ENCODE peak calls at places on chromosomes 7 and 10, in eight cellular contexts. C is uterus, F is kidney, D is ovary, R is natural killer cell, Z is epithelial cell of esophagus, T is pancreas, Q is astrocyte of the spinal cord. V is an unnamed sample.

GRCh38 chr10:62225362-62225761 is 43.3 kb downstream of the RTKN2 start:
- DNase-seq in C (no peak), F (no peak), D (no peak), R (no peak), Z (no peak), T (no peak), Q (no peak), V (no peak)

GRCh38 chr7:25427721-25428120 is 199.4 kb upstream of the NPVF start:
- DNase-seq in C (no peak), F (no peak), D (no peak), R (no peak), Z (no peak), T (no peak), Q (no peak), V (no peak)

GRCh38 chr10:91590904-91591791 is 41.7 kb downstream of the PPP1R3C start:
- DNase-seq in C (peak), F (peak), D (peak), R (no peak), Z (peak), T (peak), Q (peak), V (no peak)

GRCh38 chr7:73971701-73972341 is 56.2 kb upstream of the ELN start:
- DNase-seq in C (no peak), F (peak), D (no peak), R (peak), Z (peak), T (no peak), Q (no peak), V (no peak)

GRCh38 chr7:108299251-108300014 is 156.8 kb downstream of the NRCAM start:
- DNase-seq in C (no peak), F (no peak), D (no peak), R (no peak), Z (no peak), T (no peak), Q (peak), V (no peak)

GRCh38 chr10:10901906-10902305 is 115.8 kb upstream of the CELF2 start:
- DNase-seq in C (no peak), F (no peak), D (no peak), R (no peak), Z (no peak), T (no peak), Q (no peak), V (no peak)

GRCh38 chr7:25862254-25862992 is 289.6 kb upstream of the NFE2L3 start:
- DNase-seq in C (peak), F (peak), D (peak), R (peak), Z (peak), T (peak), Q (peak), V (peak)

GRCh38 chr7:45881280-45881758 is 7.0 kb upstream of the IGFBP1 start:
- DNase-seq in C (no peak), F (no peak), D (no peak), R (no peak), Z (no peak), T (no peak), Q (no peak), V (no peak)

GRCh38 chr7:91941450-91941849 is 788 bp downstream of the AKAP9 start:
- DNase-seq in C (no peak), F (no peak), D (peak), R (peak), Z (peak), T (peak), Q (peak), V (no peak)

GRCh38 chr7:3426064-3426463 is 125.0 kb downstream of the SDK1 start:
- DNase-seq in C (no peak), F (no peak), D (no peak), R (no peak), Z (no peak), T (no peak), Q (no peak), V (no peak)

GRCh38 chr7:99707096-99707495 is 27.3 kb upstream of the CYP3A5 start:
- DNase-seq in C (no peak), F (no peak), D (no peak), R (no peak), Z (peak), T (no peak), Q (peak), V (no peak)

GRCh38 chr7:1317654-1318450 is 85.2 kb downstream of the UNCX start:
- DNase-seq in C (no peak), F (peak), D (no peak), R (no peak), Z (no peak), T (no peak), Q (no peak), V (no peak)

GRCh38 chr7:158865462-158865922 is 9.1 kb downstream of the DYNC2I1 start:
- DNase-seq in C (no peak), F (no peak), D (no peak), R (no peak), Z (no peak), T (no peak), Q (no peak), V (no peak)

GRCh38 chr7:4052126-4052525 is 630.0 kb upstream of the FOXK1 start:
- DNase-seq in C (no peak), F (no peak), D (no peak), R (no peak), Z (no peak), T (no peak), Q (no peak), V (no peak)

GRCh38 chr10:2037966-2038493 is 300.7 kb upstream of the ADARB2 start:
- DNase-seq in C (no peak), F (no peak), D (no peak), R (no peak), Z (no peak), T (no peak), Q (no peak), V (no peak)

GRCh38 chr10:51159841-51160240 is 85.6 kb downstream of the PRKG1 start:
- DNase-seq in C (no peak), F (no peak), D (no peak), R (no peak), Z (no peak), T (no peak), Q (no peak), V (no peak)

GRCh38 chr10:101071266-101071884 is 9.6 kb downstream of the KAZALD1 start:
- DNase-seq in C (no peak), F (no peak), D (no peak), R (no peak), Z (peak), T (no peak), Q (no peak), V (no peak)

GRCh38 chr10:90965720-90966119 is 44.8 kb upstream of the ANKRD1 start:
- DNase-seq in C (no peak), F (no peak), D (no peak), R (no peak), Z (no peak), T (no peak), Q (no peak), V (no peak)

GRCh38 chr10:61890430-61890829 is 11.1 kb upstream of the ARID5B start:
- DNase-seq in C (no peak), F (no peak), D (no peak), R (no peak), Z (no peak), T (no peak), Q (no peak), V (no peak)

GRCh38 chr7:125255793-125256192 is 326.2 kb upstream of the POT1 start:
- DNase-seq in C (no peak), F (no peak), D (no peak), R (no peak), Z (peak), T (no peak), Q (no peak), V (no peak)

GRCh38 chr10:32070645-32071044 is 14.4 kb upstream of the KIF5B start:
- DNase-seq in C (no peak), F (no peak), D (no peak), R (no peak), Z (peak), T (no peak), Q (no peak), V (no peak)

GRCh38 chr10:78980815-78981214 is 88.0 kb upstream of the ZMIZ1 start:
- DNase-seq in C (no peak), F (no peak), D (no peak), R (no peak), Z (peak), T (no peak), Q (no peak), V (no peak)

GRCh38 chr10:22251751-22252285 is 34.0 kb upstream of the EBLN1 start:
- DNase-seq in C (peak), F (peak), D (peak), R (peak), Z (peak), T (peak), Q (peak), V (peak)

GRCh38 chr10:100340948-100341847 is 5.8 kb upstream of the SCD start:
- DNase-seq in C (no peak), F (no peak), D (no peak), R (no peak), Z (no peak), T (no peak), Q (peak), V (no peak)

GRCh38 chr7:76430211-76430610 is 5.5 kb downstream of the ZP3 start:
- DNase-seq in C (no peak), F (peak), D (no peak), R (no peak), Z (no peak), T (no peak), Q (no peak), V (no peak)

GRCh38 chr10:37146443-37146842 is 21.0 kb downstream of the ANKRD30A start:
- DNase-seq in C (no peak), F (no peak), D (no peak), R (no peak), Z (no peak), T (no peak), Q (no peak), V (no peak)

GRCh38 chr7:73893342-73894101 is 32.6 kb downstream of the TMEM270 start:
- DNase-seq in C (peak), F (peak), D (no peak), R (no peak), Z (no peak), T (peak), Q (peak), V (no peak)

GRCh38 chr7:35405461-35405860 is 151.6 kb upstream of the TBX20 start:
- DNase-seq in C (no peak), F (no peak), D (no peak), R (no peak), Z (no peak), T (no peak), Q (no peak), V (no peak)

GRCh38 chr7:130996205-130996840 is 262.3 kb upstream of the KLF14 start:
- DNase-seq in C (no peak), F (no peak), D (no peak), R (no peak), Z (no peak), T (no peak), Q (no peak), V (no peak)

DNA sequence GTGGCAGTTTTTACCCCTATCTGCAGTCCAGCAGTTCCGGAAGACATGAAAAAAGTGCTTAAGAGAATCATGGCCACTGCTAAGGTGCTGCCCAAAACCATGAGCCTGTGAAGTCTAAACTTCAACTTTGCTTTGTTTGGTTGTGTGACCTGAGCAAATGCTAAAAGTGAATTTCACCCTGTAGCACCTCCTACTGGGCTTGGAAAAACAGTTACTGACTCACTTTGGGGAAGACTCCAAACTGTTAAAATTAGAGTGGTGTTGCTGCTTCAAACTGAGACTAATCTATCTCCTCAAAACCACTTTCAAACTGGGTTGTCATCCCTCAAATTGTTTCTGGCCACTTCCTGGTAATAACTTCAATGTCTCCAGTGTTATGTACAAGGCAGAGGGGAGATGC is 21.3 kb downstream of the MKX start:
- DNase-seq in C (no peak), F (no peak), D (no peak), R (no peak), Z (peak), T (no peak), Q (no peak), V (no peak)
- TF ChIP-seq CTCF in C (no peak), F (no peak), D (no peak), R (no peak), Z (peak), T (no peak), Q (peak), V (no peak)

GRCh38 chr10:68560916-68561691 is 967 bp downstream of the TET1 start:
- DNase-seq in C (peak), F (peak), D (peak), R (no peak), Z (peak), T (peak), Q (peak), V (peak)
- TF ChIP-seq CTCF in C (no peak), F (no peak), D (no peak), R (no peak), Z (no peak), T (no peak), Q (no peak), V (no peak)

GRCh38 chr7:30160329-30160728 is 25.5 kb downstream of the MTURN start:
- DNase-seq in C (no peak), F (no peak), D (no peak), R (no peak), Z (no peak), T (no peak), Q (no peak), V (no peak)

GRCh38 chr7:30157217-30157616 is 22.4 kb downstream of the MTURN start:
- DNase-seq in C (no peak), F (no peak), D (no peak), R (no peak), Z (no peak), T (no peak), Q (no peak), V (no peak)

GRCh38 chr7:30159153-30159552 is 24.4 kb downstream of the MTURN start:
- DNase-seq in C (no peak), F (no peak), D (no peak), R (no peak), Z (peak), T (no peak), Q (no peak), V (no peak)

GRCh38 chr7:30162133-30162532 is 27.3 kb downstream of the MTURN start:
- DNase-seq in C (no peak), F (no peak), D (no peak), R (no peak), Z (no peak), T (no peak), Q (no peak), V (no peak)

DNA sequence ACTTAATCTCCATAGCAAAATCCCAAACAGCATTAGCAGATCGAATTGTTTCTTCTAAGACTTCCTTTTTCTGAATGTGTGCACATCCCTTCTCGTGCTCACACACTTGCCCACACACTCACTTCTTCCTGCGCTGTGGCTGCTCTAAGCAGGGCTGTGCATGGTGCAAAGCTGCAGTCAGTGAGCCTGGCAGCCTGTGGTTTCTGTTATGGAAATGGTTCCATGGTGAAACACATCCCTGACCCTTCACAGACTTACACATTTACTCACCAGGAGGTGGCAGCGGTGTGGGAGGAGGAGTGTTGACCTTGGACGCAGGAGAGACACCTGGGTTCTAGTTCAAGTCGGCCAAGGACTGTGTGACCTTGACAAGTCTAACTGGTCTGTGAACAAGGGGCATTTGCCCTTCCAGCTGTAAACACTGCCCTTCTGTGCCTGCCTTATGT is 24.9 kb downstream of the MTURN start:
- DNase-seq in C (no peak), F (peak), D (peak), R (no peak), Z (peak), T (no peak), Q (peak), V (no peak)
- TF ChIP-seq CTCF in C (no peak), F (no peak), D (no peak), R (no peak), Z (peak), T (no peak), Q (peak), V (no peak)

GRCh38 chr10:13994932-13995331 is 335.8 kb downstream of the FRMD4A start:
- DNase-seq in C (no peak), F (no peak), D (no peak), R (no peak), Z (no peak), T (no peak), Q (no peak), V (no peak)
- TF ChIP-seq CTCF in C (no peak), F (no peak), D (no peak), R (no peak), Z (no peak), T (no peak), Q (no peak), V (no peak)

GRCh38 chr10:18312385-18313145 is 172.3 kb downstream of the CACNB2 start:
- DNase-seq in C (no peak), F (no peak), D (peak), R (no peak), Z (peak), T (no peak), Q (peak), V (no peak)
- TF ChIP-seq CTCF in C (peak), F (peak), D (peak), R (no peak), Z (peak), T (peak), Q (peak), V (no peak)